ENCODE peak calls at places on chromosomes 5 and 9, in six cellular contexts. B is CD8-positive, alpha-beta T cell; X is ovary; P is osteoblast; Q is A549; K is HL-60. C is an unnamed sample.

GRCh38 chr9:114662081-114662989 is 4.7 kb upstream of the TEX53 start:
- DNase-seq in B (peak; percentile 36), X (no peak), P (peak; percentile 93), Q (peak; percentile 92), K (no peak), C (peak; percentile 94)

GRCh38 chr9:83707518-83707767 is 315 bp downstream of the UBQLN1 start:
- DNase-seq in B (no peak), X (no peak), P (peak; percentile 94), Q (peak; percentile 79), K (no peak), C (peak; percentile 79)

GRCh38 chr9:124376329-124376728 is 38.9 kb downstream of the PSMB7 start:
- DNase-seq in B (no peak), X (no peak), P (no peak), Q (no peak), K (no peak), C (no peak)

GRCh38 chr5:81763294-81763928 is 12.5 kb upstream of the SSBP2 start:
- DNase-seq in B (no peak), X (no peak), P (no peak), Q (no peak), K (no peak), C (no peak)

GRCh38 chr5:82641362-82641988 is 363.3 kb upstream of the RPS23 start:
- DNase-seq in B (no peak), X (peak; percentile 52), P (no peak), Q (peak; percentile 69), K (peak; percentile 45), C (peak; percentile 90)

GRCh38 chr5:78506296-78507049 is 142.1 kb downstream of the LHFPL2 start:
- DNase-seq in B (no peak), X (no peak), P (peak; percentile 89), Q (no peak), K (no peak), C (no peak)

GRCh38 chr9:93954436-93955355 is at the start of gene BARX1:
- DNase-seq in B (no peak), X (no peak), P (peak; percentile 99), Q (no peak), K (no peak), C (no peak)

GRCh38 chr9:2271426-2271825 is 256.3 kb downstream of the SMARCA2 start:
- DNase-seq in B (no peak), X (peak; percentile 66), P (peak; percentile 5), Q (no peak), K (peak; percentile 24), C (peak; percentile 2)

GRCh38 chr5:53601570-53601969 is 41.1 kb downstream of the NDUFS4 start:
- DNase-seq in B (no peak), X (no peak), P (no peak), Q (peak; percentile 44), K (no peak), C (peak; percentile 88)

GRCh38 chr9:93678199-93679019 is 102.0 kb downstream of the PHF2 start:
- DNase-seq in B (no peak), X (peak; percentile 5), P (no peak), Q (no peak), K (no peak), C (no peak)

GRCh38 chr5:5042786-5043185 is 97.3 kb upstream of the ADAMTS16 start:
- DNase-seq in B (no peak), X (no peak), P (no peak), Q (no peak), K (no peak), C (no peak)

GRCh38 chr5:79464695-79465332 is 49.1 kb downstream of the HOMER1 start:
- DNase-seq in B (no peak), X (no peak), P (peak; percentile 87), Q (peak; percentile 44), K (no peak), C (peak; percentile 64)

GRCh38 chr5:64977779-64978178 is 209.0 kb downstream of the CWC27 start:
- DNase-seq in B (no peak), X (no peak), P (no peak), Q (no peak), K (peak; percentile 0), C (no peak)

GRCh38 chr9:33453286-33453882 is 6.0 kb upstream of the AQP3 start:
- DNase-seq in B (no peak), X (no peak), P (no peak), Q (no peak), K (no peak), C (no peak)

GRCh38 chr9:35424356-35425352 is 65.3 kb upstream of the RUSC2 start:
- DNase-seq in B (no peak), X (no peak), P (no peak), Q (no peak), K (no peak), C (no peak)

GRCh38 chr5:150138551-150139265 is 16.9 kb downstream of the PDGFRB start:
- DNase-seq in B (no peak), X (peak; percentile 86), P (peak; percentile 95), Q (no peak), K (no peak), C (no peak)

GRCh38 chr9:121888438-121888775 is 204.7 kb downstream of the TTLL11 start:
- DNase-seq in B (no peak), X (no peak), P (peak; percentile 68), Q (peak; percentile 29), K (no peak), C (no peak)

GRCh38 chr5:79535477-79536192 is 21.7 kb upstream of the HOMER1 start:
- DNase-seq in B (no peak), X (no peak), P (no peak), Q (no peak), K (no peak), C (no peak)

GRCh38 chr9:32550046-32550608 is 2.0 kb upstream of the SMIM27 start:
- DNase-seq in B (no peak), X (no peak), P (peak; percentile 60), Q (peak; percentile 8), K (no peak), C (peak; percentile 18)

GRCh38 chr5:7492371-7492770 is 96.4 kb downstream of the ADCY2 start:
- DNase-seq in B (no peak), X (no peak), P (no peak), Q (no peak), K (no peak), C (no peak)

DNA sequence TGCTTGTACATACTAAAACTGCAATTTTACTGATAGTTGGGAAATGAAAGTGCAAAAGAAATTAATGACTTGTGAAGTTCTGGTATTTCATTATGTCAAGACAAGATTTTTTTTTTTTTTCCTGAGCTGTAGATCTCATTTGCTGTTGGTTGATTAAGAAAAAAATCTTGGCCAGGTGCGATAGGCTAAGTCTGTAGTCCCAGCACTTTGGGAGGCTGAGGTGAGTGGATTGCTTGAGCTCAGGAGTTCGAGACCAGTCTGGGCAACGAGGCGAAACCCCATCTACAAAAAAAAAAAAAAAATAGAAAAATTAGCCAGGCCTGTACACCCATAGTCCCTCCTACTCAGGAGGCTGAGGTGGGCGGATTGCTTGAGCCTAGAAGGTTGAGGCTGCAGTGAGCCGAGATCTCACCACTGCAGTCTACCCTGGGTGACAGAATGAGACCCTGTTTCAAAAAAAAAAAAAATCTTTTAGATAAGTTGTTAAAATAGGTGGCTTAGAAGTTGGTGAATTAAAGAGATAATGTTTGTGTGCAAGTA is 12.2 kb downstream of the CDC42SE2 start:
- DNase-seq in B (no peak), X (no peak), P (no peak), Q (no peak), K (no peak), C (no peak)
- H3K27ac ChIP-seq in B (no peak overlapping the region), X (no peak overlapping the region), P (no peak overlapping the region), Q (no peak overlapping the region), K (no peak overlapping the region), C (no peak overlapping the region)

DNA sequence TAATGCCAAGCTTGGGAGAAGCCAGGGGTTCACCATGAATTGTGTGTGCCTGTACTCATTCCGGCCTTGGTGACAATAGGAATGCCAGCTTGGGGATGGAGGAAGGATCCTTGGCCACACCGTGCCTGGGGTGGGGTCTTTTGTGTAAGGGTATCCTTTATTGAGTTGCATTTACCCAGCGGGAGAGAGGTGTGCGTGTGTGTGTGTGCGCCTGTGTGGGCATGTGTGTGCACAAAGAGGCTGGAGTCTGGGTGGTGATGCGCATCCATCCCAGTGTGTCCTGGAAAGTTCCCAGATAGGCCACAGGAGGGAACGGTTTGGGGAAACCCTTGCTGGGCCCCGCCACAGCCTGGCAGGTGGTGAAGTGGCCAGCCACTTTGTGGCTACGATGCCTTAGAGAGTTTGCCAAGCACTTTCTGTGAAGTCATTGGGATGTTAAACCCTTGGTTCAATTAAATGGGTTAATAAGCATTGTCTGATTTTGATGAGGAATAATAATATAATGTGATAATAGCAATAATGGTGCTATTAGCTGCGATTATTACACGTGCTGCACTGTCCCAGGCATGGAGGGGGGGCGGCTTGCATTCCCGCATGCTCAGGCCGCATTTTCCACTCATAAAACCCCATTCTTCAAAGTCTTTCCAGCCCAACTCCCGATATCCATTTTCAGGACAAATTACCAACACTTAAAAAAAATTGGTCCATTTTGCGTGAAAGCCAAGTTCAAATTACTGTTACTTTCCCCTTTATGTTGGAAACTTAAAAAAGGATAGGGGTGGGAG is 13.7 kb downstream of the PITX1 start:
- DNase-seq in B (no peak), X (no peak), P (peak; percentile 77), Q (peak; percentile 35), K (no peak), C (no peak)
- TF ChIP-seq CTCF in B (no peak), X (no peak), P (no peak), Q (no peak), K (no peak), C (no peak)

GRCh38 chr9:92617195-92617813 is 52.6 kb downstream of the IPPK start:
- DNase-seq in B (no peak), X (no peak), P (no peak), Q (no peak), K (no peak), C (no peak)

GRCh38 chr9:92617951-92618510 is 51.9 kb downstream of the IPPK start:
- DNase-seq in B (no peak), X (no peak), P (no peak), Q (no peak), K (no peak), C (no peak)

GRCh38 chr9:92620870-92621269 is 49.1 kb downstream of the IPPK start:
- DNase-seq in B (no peak), X (no peak), P (no peak), Q (no peak), K (no peak), C (no peak)

GRCh38 chr9:92618633-92619225 is 51.2 kb downstream of the IPPK start:
- DNase-seq in B (no peak), X (peak; percentile 87), P (no peak), Q (no peak), K (no peak), C (no peak)

DNA sequence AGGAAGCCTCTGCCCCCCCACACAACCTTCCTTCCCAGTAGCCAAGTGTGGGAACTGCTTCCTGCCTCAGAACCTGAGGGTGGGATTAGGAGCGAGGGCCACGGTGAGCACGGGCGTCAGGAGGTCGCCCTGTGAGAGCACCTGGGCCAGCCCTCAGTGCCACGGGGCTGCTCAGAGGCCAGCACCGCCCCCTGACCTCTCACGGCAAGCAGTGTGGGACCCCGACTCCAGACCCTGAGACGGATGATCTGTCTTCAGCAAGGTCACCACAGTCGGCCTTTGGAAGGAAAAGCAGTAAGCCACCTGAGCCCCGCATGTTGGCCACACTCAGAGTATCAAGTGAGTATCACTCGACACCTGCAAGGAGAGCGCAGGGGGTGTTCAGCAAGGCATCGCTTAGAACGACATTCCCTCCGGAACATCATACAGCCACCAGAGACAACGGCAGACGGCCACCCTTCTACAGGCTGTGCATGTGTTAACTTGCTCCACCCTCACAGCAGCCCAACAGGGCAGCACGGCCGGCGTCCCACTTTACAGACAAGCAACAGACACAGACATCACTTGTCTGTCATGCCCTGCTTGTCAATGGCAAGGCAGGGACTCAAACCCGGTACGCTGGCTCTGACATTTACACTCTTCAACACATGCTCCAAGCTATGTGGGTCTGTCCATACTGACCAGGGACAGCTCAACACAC is 50.2 kb downstream of the IPPK start:
- DNase-seq in B (no peak), X (no peak), P (no peak), Q (no peak), K (no peak), C (no peak)
- H3K27ac ChIP-seq in B (no peak overlapping the region), X (peak overlapping the region; percentile 14), P (no peak overlapping the region), Q (no peak overlapping the region), K (no peak overlapping the region), C (peak overlapping the region; percentile 1)

GRCh38 chr5:72767289-72768010 is 49.0 kb upstream of the TNPO1 start:
- DNase-seq in B (no peak), X (no peak), P (peak; percentile 42), Q (peak; percentile 41), K (no peak), C (no peak)
- TF ChIP-seq CTCF in B (no peak), X (no peak), P (no peak), Q (peak; percentile 11), K (no peak), C (no peak)

C was measured in RWPE1.